ENCODE peak calls at places on chromosomes 5 and 9, in eight cellular contexts. Z, A, T, C, E, F, O and R are unnamed samples.

GRCh38 chr5:62124266-62124665 is 181.7 kb upstream of the KIF2A start:
- DNase-seq in E (no peak), O (no peak), F (no peak), Z (no peak), C (no peak), A (no peak), T (no peak), R (no peak)

GRCh38 chr5:17799521-17799920 is 165.3 kb downstream of the TAF11L14 start:
- DNase-seq in T (no peak), F (no peak), C (no peak), A (no peak), O (no peak), Z (no peak), E (no peak), R (no peak)

GRCh38 chr5:97854871-97855762 is 672.1 kb upstream of the RIOK2 start:
- DNase-seq in C (peak), F (no peak), E (peak), Z (no peak), T (no peak), A (no peak), O (no peak), R (no peak)

GRCh38 chr5:55535199-55535905 is 588 bp upstream of the PLPP1 start:
- DNase-seq in E (no peak), F (no peak), A (no peak), C (no peak), O (no peak), Z (no peak), T (no peak), R (no peak)

GRCh38 chr5:1118738-1119137 is 6.9 kb upstream of the SLC12A7 start:
- DNase-seq in F (no peak), C (no peak), A (no peak), Z (no peak), O (no peak), E (no peak), T (no peak), R (no peak)

GRCh38 chr5:8633706-8634105 is 764.8 kb downstream of the MTRR start:
- DNase-seq in C (peak), E (peak), Z (no peak), T (no peak), A (no peak), F (no peak), O (no peak), R (no peak)

GRCh38 chr5:130166839-130167490 is 262.7 kb downstream of the CHSY3 start:
- DNase-seq in A (no peak), F (no peak), E (no peak), Z (no peak), C (no peak), T (no peak), O (no peak), R (no peak)

GRCh38 chr9:130806388-130806716 is 28.7 kb upstream of the ABL1 start:
- DNase-seq in E (no peak), T (no peak), C (no peak), F (no peak), Z (no peak), A (no peak), O (no peak), R (no peak)

GRCh38 chr5:157309796-157310195 is 43.9 kb downstream of the CYFIP2 start:
- DNase-seq in T (no peak), A (no peak), O (no peak), E (no peak), F (no peak), C (no peak), Z (no peak), R (no peak)

GRCh38 chr9:88303785-88304495 is 84.3 kb upstream of the SPIN1 start:
- DNase-seq in A (peak), C (peak), O (peak), F (peak), T (peak), Z (no peak), E (peak), R (no peak)

GRCh38 chr9:37004424-37004935 is 29.6 kb downstream of the PAX5 start:
- DNase-seq in Z (peak), C (no peak), A (no peak), T (no peak), O (no peak), F (no peak), E (no peak), R (no peak)

GRCh38 chr5:44294492-44294891 is 94.7 kb downstream of the FGF10 start:
- DNase-seq in F (no peak), O (no peak), C (no peak), T (no peak), Z (no peak), A (no peak), E (no peak), R (no peak)

GRCh38 chr5:19564036-19564435 is 424.0 kb downstream of the CDH18 start:
- DNase-seq in E (no peak), Z (no peak), A (no peak), C (no peak), O (no peak), T (no peak), F (no peak), R (no peak)

GRCh38 chr9:74551266-74551665 is 54.1 kb downstream of the RORB start:
- DNase-seq in F (no peak), C (no peak), Z (no peak), T (no peak), O (no peak), A (no peak), E (no peak), R (no peak)

GRCh38 chr5:96189028-96189826 is 227.6 kb upstream of the ELL2 start:
- DNase-seq in O (no peak), Z (no peak), T (no peak), A (no peak), F (no peak), C (no peak), E (no peak), R (no peak)

GRCh38 chr5:133384120-133384855 is 228.1 kb downstream of the FSTL4 start:
- DNase-seq in T (no peak), O (no peak), C (no peak), F (no peak), Z (no peak), A (peak), E (no peak), R (peak)

GRCh38 chr5:151040211-151040747 is 19.9 kb downstream of the GPX3 start:
- DNase-seq in O (no peak), Z (no peak), A (no peak), F (no peak), C (no peak), T (no peak), E (peak), R (no peak)

GRCh38 chr5:83418659-83419321 is 52.8 kb upstream of the VCAN start:
- DNase-seq in Z (no peak), A (no peak), T (no peak), O (no peak), C (no peak), E (no peak), F (no peak), R (no peak)

GRCh38 chr9:119639287-119639955 is 270.2 kb upstream of the BRINP1 start:
- DNase-seq in A (no peak), C (no peak), O (no peak), T (no peak), Z (no peak), F (no peak), E (no peak), R (no peak)

GRCh38 chr5:154197801-154198461 is 7.4 kb downstream of the GALNT10 start:
- DNase-seq in O (no peak), F (peak), A (peak), C (peak), E (peak), Z (no peak), T (peak), R (no peak)

GRCh38 chr5:101783241-101784095 is 512.6 kb downstream of the SLCO4C1 start:
- DNase-seq in O (no peak), F (no peak), A (no peak), C (no peak), E (no peak), Z (no peak), T (no peak), R (no peak)

GRCh38 chr5:130104895-130105684 is 200.8 kb downstream of the CHSY3 start:
- DNase-seq in Z (no peak), T (no peak), F (no peak), O (no peak), A (no peak), C (no peak), E (peak), R (no peak)

GRCh38 chr9:36163840-36164175 is 5.4 kb upstream of the CCIN start:
- DNase-seq in O (no peak), F (no peak), C (peak), T (no peak), Z (no peak), A (no peak), E (peak), R (no peak)

GRCh38 chr5:172637122-172637580 is 3.9 kb upstream of the NEURL1B start:
- DNase-seq in A (no peak), F (no peak), Z (no peak), O (no peak), E (no peak), C (no peak), T (no peak), R (peak)